ENCODE peak calls at places on chromosomes 1 and 21, in nine cellular contexts. One of them, this sample, is unnamed.

GRCh38 chr1:15885701-15886612 is 38.5 kb downstream of the SPEN start:
- DNase-seq in GM10248: peak; percentile 33
- DNase-seq in body of pancreas: peak; percentile 98
- DNase-seq in bronchial epithelial cell: peak; percentile 81
- DNase-seq in suprapubic skin: peak; percentile 98
- DNase-seq in Caco-2: peak; percentile 14
- DNase-seq in H9: peak; percentile 91
- DNase-seq in HL-60: peak; percentile 87
- DNase-seq in BJ: peak; percentile 65
- DNase-seq in this sample: no peak

GRCh38 chr1:41811051-41811795 is 107.5 kb downstream of the HIVEP3 start:
- DNase-seq in GM10248: peak; percentile 46
- DNase-seq in body of pancreas: no peak
- DNase-seq in bronchial epithelial cell: no peak
- DNase-seq in suprapubic skin: no peak
- DNase-seq in Caco-2: no peak
- DNase-seq in H9: no peak
- DNase-seq in HL-60: no peak
- DNase-seq in BJ: no peak
- DNase-seq in this sample: peak; percentile 30

GRCh38 chr1:60746278-60746761 is 336.0 kb upstream of the NFIA start:
- DNase-seq in GM10248: no peak
- DNase-seq in body of pancreas: no peak
- DNase-seq in bronchial epithelial cell: no peak
- DNase-seq in suprapubic skin: no peak
- DNase-seq in Caco-2: no peak
- DNase-seq in H9: no peak
- DNase-seq in HL-60: no peak
- DNase-seq in BJ: no peak
- DNase-seq in this sample: no peak

GRCh38 chr1:182229907-182230522 is 161.6 kb downstream of the GLUL start:
- DNase-seq in GM10248: no peak
- DNase-seq in body of pancreas: no peak
- DNase-seq in bronchial epithelial cell: no peak
- DNase-seq in suprapubic skin: no peak
- DNase-seq in Caco-2: no peak
- DNase-seq in H9: no peak
- DNase-seq in HL-60: no peak
- DNase-seq in BJ: no peak
- DNase-seq in this sample: no peak

GRCh38 chr1:197198911-197199310 is 52.4 kb upstream of the ASPM start:
- DNase-seq in GM10248: no peak
- DNase-seq in body of pancreas: no peak
- DNase-seq in bronchial epithelial cell: peak; percentile 62
- DNase-seq in suprapubic skin: no peak
- DNase-seq in Caco-2: no peak
- DNase-seq in H9: no peak
- DNase-seq in HL-60: no peak
- DNase-seq in BJ: no peak
- DNase-seq in this sample: no peak

GRCh38 chr21:46155514-46156377 is at the start of gene FTCD:
- DNase-seq in GM10248: no peak
- DNase-seq in body of pancreas: peak; percentile 5
- DNase-seq in bronchial epithelial cell: no peak
- DNase-seq in suprapubic skin: no peak
- DNase-seq in Caco-2: no peak
- DNase-seq in H9: peak; percentile 27
- DNase-seq in HL-60: no peak
- DNase-seq in BJ: no peak
- DNase-seq in this sample: no peak

GRCh38 chr1:79603862-79604261 is 597.3 kb upstream of the ADGRL4 start:
- DNase-seq in GM10248: no peak
- DNase-seq in body of pancreas: no peak
- DNase-seq in bronchial epithelial cell: peak; percentile 9
- DNase-seq in suprapubic skin: no peak
- DNase-seq in Caco-2: peak; percentile 52
- DNase-seq in H9: no peak
- DNase-seq in HL-60: no peak
- DNase-seq in BJ: peak; percentile 43
- DNase-seq in this sample: no peak

GRCh38 chr1:202144510-202145324 is at the start of gene ARL8A:
- DNase-seq in GM10248: peak; percentile 87
- DNase-seq in body of pancreas: peak; percentile 77
- DNase-seq in bronchial epithelial cell: no peak
- DNase-seq in suprapubic skin: no peak
- DNase-seq in Caco-2: peak; percentile 76
- DNase-seq in H9: no peak
- DNase-seq in HL-60: no peak
- DNase-seq in BJ: no peak
- DNase-seq in this sample: peak; percentile 94

GRCh38 chr21:45981641-45982255 is at the start of gene COL6A1:
- DNase-seq in GM10248: no peak
- DNase-seq in body of pancreas: peak; percentile 72
- DNase-seq in bronchial epithelial cell: no peak
- DNase-seq in suprapubic skin: peak; percentile 83
- DNase-seq in Caco-2: peak; percentile 61
- DNase-seq in H9: peak; percentile 57
- DNase-seq in HL-60: no peak
- DNase-seq in BJ: no peak
- DNase-seq in this sample: peak; percentile 80

GRCh38 chr1:109979489-109980091 is 5.0 kb upstream of the AHCYL1 start:
- DNase-seq in GM10248: no peak
- DNase-seq in body of pancreas: no peak
- DNase-seq in bronchial epithelial cell: peak; percentile 67
- DNase-seq in suprapubic skin: no peak
- DNase-seq in Caco-2: no peak
- DNase-seq in H9: no peak
- DNase-seq in HL-60: no peak
- DNase-seq in BJ: no peak
- DNase-seq in this sample: no peak

GRCh38 chr1:68751723-68752122 is 254.8 kb upstream of the DEPDC1 start:
- DNase-seq in GM10248: no peak
- DNase-seq in body of pancreas: no peak
- DNase-seq in bronchial epithelial cell: no peak
- DNase-seq in suprapubic skin: no peak
- DNase-seq in Caco-2: no peak
- DNase-seq in H9: no peak
- DNase-seq in HL-60: no peak
- DNase-seq in BJ: no peak
- DNase-seq in this sample: no peak

GRCh38 chr1:18951818-18952391 is 4.6 kb downstream of the IFFO2 start:
- DNase-seq in GM10248: peak; percentile 82
- DNase-seq in body of pancreas: no peak
- DNase-seq in bronchial epithelial cell: no peak
- DNase-seq in suprapubic skin: no peak
- DNase-seq in Caco-2: no peak
- DNase-seq in H9: no peak
- DNase-seq in HL-60: no peak
- DNase-seq in BJ: no peak
- DNase-seq in this sample: peak; percentile 87

GRCh38 chr1:7172804-7173203 is 387.6 kb downstream of the CAMTA1 start:
- DNase-seq in GM10248: no peak
- DNase-seq in body of pancreas: no peak
- DNase-seq in bronchial epithelial cell: no peak
- DNase-seq in suprapubic skin: no peak
- DNase-seq in Caco-2: no peak
- DNase-seq in H9: no peak
- DNase-seq in HL-60: no peak
- DNase-seq in BJ: no peak
- DNase-seq in this sample: no peak

GRCh38 chr1:186187601-186188000 is 187.5 kb downstream of the TPR start:
- DNase-seq in GM10248: no peak
- DNase-seq in body of pancreas: no peak
- DNase-seq in bronchial epithelial cell: peak; percentile 89
- DNase-seq in suprapubic skin: no peak
- DNase-seq in Caco-2: no peak
- DNase-seq in H9: no peak
- DNase-seq in HL-60: no peak
- DNase-seq in BJ: no peak
- DNase-seq in this sample: no peak

GRCh38 chr1:61447339-61448016 is 277.5 kb downstream of the TM2D1 start:
- DNase-seq in GM10248: no peak
- DNase-seq in body of pancreas: no peak
- DNase-seq in bronchial epithelial cell: no peak
- DNase-seq in suprapubic skin: no peak
- DNase-seq in Caco-2: no peak
- DNase-seq in H9: no peak
- DNase-seq in HL-60: no peak
- DNase-seq in BJ: no peak
- DNase-seq in this sample: no peak

GRCh38 chr21:45302082-45303061 is 14.7 kb upstream of the POFUT2 start:
- DNase-seq in GM10248: no peak
- DNase-seq in body of pancreas: peak; percentile 36
- DNase-seq in bronchial epithelial cell: no peak
- DNase-seq in suprapubic skin: no peak
- DNase-seq in Caco-2: no peak
- DNase-seq in H9: no peak
- DNase-seq in HL-60: no peak
- DNase-seq in BJ: no peak
- DNase-seq in this sample: no peak

GRCh38 chr1:11746092-11746491 is 10.2 kb downstream of the AGTRAP start:
- DNase-seq in GM10248: no peak
- DNase-seq in body of pancreas: peak; percentile 74
- DNase-seq in bronchial epithelial cell: peak; percentile 67
- DNase-seq in suprapubic skin: no peak
- DNase-seq in Caco-2: no peak
- DNase-seq in H9: no peak
- DNase-seq in HL-60: no peak
- DNase-seq in BJ: no peak
- DNase-seq in this sample: no peak

GRCh38 chr1:31811605-31812004 is 4.2 kb downstream of the SPOCD1 start:
- DNase-seq in GM10248: no peak
- DNase-seq in body of pancreas: no peak
- DNase-seq in bronchial epithelial cell: no peak
- DNase-seq in suprapubic skin: peak; percentile 65
- DNase-seq in Caco-2: no peak
- DNase-seq in H9: peak; percentile 71
- DNase-seq in HL-60: no peak
- DNase-seq in BJ: no peak
- DNase-seq in this sample: no peak

GRCh38 chr1:41528726-41529605 is 44.5 kb upstream of the EDN2 start:
- DNase-seq in GM10248: no peak
- DNase-seq in body of pancreas: no peak
- DNase-seq in bronchial epithelial cell: no peak
- DNase-seq in suprapubic skin: peak; percentile 50
- DNase-seq in Caco-2: no peak
- DNase-seq in H9: no peak
- DNase-seq in HL-60: no peak
- DNase-seq in BJ: no peak
- DNase-seq in this sample: no peak

GRCh38 chr1:210260087-210260486 is 27.5 kb downstream of the SERTAD4 start:
- DNase-seq in GM10248: no peak
- DNase-seq in body of pancreas: no peak
- DNase-seq in bronchial epithelial cell: no peak
- DNase-seq in suprapubic skin: no peak
- DNase-seq in Caco-2: no peak
- DNase-seq in H9: no peak
- DNase-seq in HL-60: no peak
- DNase-seq in BJ: no peak
- DNase-seq in this sample: no peak

DNA sequence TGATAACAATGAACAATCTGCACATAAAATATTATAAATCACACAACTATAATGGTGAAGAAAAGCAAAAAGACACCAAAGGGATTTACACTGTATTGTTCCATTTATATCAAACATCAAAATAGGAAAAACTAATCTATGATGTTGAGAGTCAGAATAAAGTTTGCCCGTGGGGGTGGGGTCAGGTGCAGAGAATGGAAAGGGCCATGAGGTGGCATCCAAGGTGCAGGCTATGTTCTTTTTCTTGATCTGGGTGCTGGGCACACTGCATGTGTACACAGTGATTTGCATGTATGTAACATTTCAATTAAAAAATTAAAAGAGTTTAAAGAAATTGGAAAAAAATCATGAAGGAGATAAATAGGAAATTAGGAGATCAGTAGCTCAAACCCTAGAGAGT is 127.3 kb downstream of the DSCAM start:
- DNase-seq in GM10248: no peak
- DNase-seq in body of pancreas: no peak
- DNase-seq in bronchial epithelial cell: no peak
- DNase-seq in suprapubic skin: no peak
- DNase-seq in Caco-2: no peak
- DNase-seq in H9: no peak
- DNase-seq in HL-60: no peak
- DNase-seq in BJ: no peak
- DNase-seq in this sample: no peak
- TF ChIP-seq CTCF in GM10248: no peak
- TF ChIP-seq CTCF in body of pancreas: no peak
- TF ChIP-seq CTCF in bronchial epithelial cell: no peak
- TF ChIP-seq CTCF in suprapubic skin: no peak
- TF ChIP-seq CTCF in Caco-2: no peak
- TF ChIP-seq CTCF in H9: peak; percentile 46
- TF ChIP-seq CTCF in HL-60: no peak
- TF ChIP-seq CTCF in BJ: no peak
- TF ChIP-seq CTCF in this sample: no peak

DNA sequence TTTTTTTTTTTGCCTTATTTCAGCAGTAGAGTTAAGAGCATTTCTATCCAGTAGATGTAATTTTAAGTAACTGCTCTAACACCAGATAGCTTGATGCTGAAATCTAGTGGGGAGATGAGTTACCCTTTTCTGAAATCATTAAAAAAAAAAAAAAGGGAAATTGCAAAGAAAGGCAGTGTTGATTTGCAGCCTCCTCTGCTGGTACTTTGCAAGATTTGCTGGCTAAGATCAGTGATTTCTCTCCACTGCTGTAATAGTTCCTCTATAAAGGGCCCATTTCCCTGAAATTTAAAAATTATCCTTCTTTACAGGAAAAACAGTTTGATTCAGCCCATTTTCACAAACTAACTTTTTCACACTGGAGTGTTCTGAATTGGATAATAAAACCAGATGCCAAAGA is 120.6 kb downstream of the PTBP2 start:
- DNase-seq in GM10248: no peak
- DNase-seq in body of pancreas: no peak
- DNase-seq in bronchial epithelial cell: no peak
- DNase-seq in suprapubic skin: no peak
- DNase-seq in Caco-2: no peak
- DNase-seq in H9: no peak
- DNase-seq in HL-60: no peak
- DNase-seq in BJ: no peak
- DNase-seq in this sample: no peak
- TF ChIP-seq CTCF in GM10248: peak; percentile 20
- TF ChIP-seq CTCF in body of pancreas: no peak
- TF ChIP-seq CTCF in bronchial epithelial cell: no peak
- TF ChIP-seq CTCF in suprapubic skin: no peak
- TF ChIP-seq CTCF in Caco-2: no peak
- TF ChIP-seq CTCF in H9: peak; percentile 51
- TF ChIP-seq CTCF in HL-60: no peak
- TF ChIP-seq CTCF in BJ: no peak
- TF ChIP-seq CTCF in this sample: no peak

GRCh38 chr21:29024474-29025327 is at the start of gene USP16:
- DNase-seq in GM10248: peak; percentile 98
- DNase-seq in body of pancreas: peak; percentile 96
- DNase-seq in bronchial epithelial cell: peak; percentile 97
- DNase-seq in suprapubic skin: peak; percentile 98
- DNase-seq in Caco-2: peak; percentile 97
- DNase-seq in H9: peak; percentile 96
- DNase-seq in HL-60: peak; percentile 97
- DNase-seq in BJ: peak; percentile 97
- DNase-seq in this sample: peak; percentile 94
- TF ChIP-seq CTCF in GM10248: no peak
- TF ChIP-seq CTCF in body of pancreas: peak; percentile 50
- TF ChIP-seq CTCF in bronchial epithelial cell: peak; percentile 4
- TF ChIP-seq CTCF in suprapubic skin: peak; percentile 19
- TF ChIP-seq CTCF in Caco-2: no peak
- TF ChIP-seq CTCF in H9: no peak
- TF ChIP-seq CTCF in HL-60: no peak
- TF ChIP-seq CTCF in BJ: peak; percentile 27
- TF ChIP-seq CTCF in this sample: no peak

GRCh38 chr1:189220750-189221149 is 1256.9 kb downstream of the BRINP3 start:
- DNase-seq in GM10248: no peak
- DNase-seq in body of pancreas: no peak
- DNase-seq in bronchial epithelial cell: no peak
- DNase-seq in suprapubic skin: no peak
- DNase-seq in Caco-2: no peak
- DNase-seq in H9: no peak
- DNase-seq in HL-60: no peak
- DNase-seq in BJ: no peak
- DNase-seq in this sample: no peak
- TF ChIP-seq CTCF in GM10248: no peak
- TF ChIP-seq CTCF in body of pancreas: no peak
- TF ChIP-seq CTCF in bronchial epithelial cell: no peak
- TF ChIP-seq CTCF in suprapubic skin: no peak
- TF ChIP-seq CTCF in Caco-2: peak; percentile 53
- TF ChIP-seq CTCF in H9: peak; percentile 54
- TF ChIP-seq CTCF in HL-60: no peak
- TF ChIP-seq CTCF in BJ: no peak
- TF ChIP-seq CTCF in this sample: no peak